ENCODE peak calls at places on chromosome 18, in eight cellular contexts. E is OCI-LY7; B is H9; Y is adrenal gland; S is IMR-90; W is SJSA1; H is naive thymus-derived CD4-positive, alpha-beta T cell; P is HepG2. G is an unnamed sample. For H3K9me3 and H3K4me1, the result is how much of the 10 kb centered on the place peaks cover.

GRCh38 chr18:39742015-39742466 is 2176.4 kb upstream of the CELF4 start:
- DNase-seq in E (no peak), H (no peak), B (no peak), Y (no peak), P (no peak), W (no peak), S (peak), G (no peak)

GRCh38 chr18:59994357-59994756 is 94.6 kb downstream of the PMAIP1 start:
- DNase-seq in H (no peak), S (peak), W (no peak), E (peak), P (no peak), B (no peak), Y (no peak), G (no peak)

GRCh38 chr18:7452331-7452730 is 114.8 kb upstream of the PTPRM start:
- DNase-seq in E (peak), H (no peak), W (no peak), B (peak), P (peak), Y (no peak), S (peak), G (no peak)

GRCh38 chr18:75923169-75923568 is 495.7 kb upstream of the SMIM21 start:
- DNase-seq in P (no peak), H (no peak), Y (peak), W (peak), B (no peak), E (no peak), S (peak), G (peak)

GRCh38 chr18:58979615-58980014 is 114.9 kb downstream of the ZNF532 start:
- DNase-seq in H (no peak), Y (no peak), P (no peak), B (no peak), S (no peak), E (no peak), W (no peak), G (no peak)

GRCh38 chr18:62288669-62289016 is 36.5 kb upstream of the TNFRSF11A start:
- DNase-seq in Y (no peak), E (peak), P (no peak), H (no peak), S (no peak), W (no peak), B (no peak), G (no peak)

GRCh38 chr18:28175930-28176673 is 828 bp downstream of the CDH2 start:
- DNase-seq in Y (peak), W (no peak), P (no peak), E (no peak), S (peak), H (no peak), B (peak), G (no peak)

GRCh38 chr18:13611616-13612110 is 114.7 kb downstream of the FAM210A start:
- DNase-seq in P (no peak), W (no peak), B (peak), Y (no peak), H (no peak), S (peak), E (no peak), G (peak)

GRCh38 chr18:58449366-58449935 is 179.4 kb downstream of the ALPK2 start:
- DNase-seq in H (no peak), Y (no peak), E (no peak), W (no peak), B (peak), S (no peak), P (peak), G (no peak)

GRCh38 chr18:14974088-14974487 is 226.1 kb downstream of the ANKRD30B start:
- DNase-seq in P (no peak), W (no peak), E (no peak), S (no peak), B (no peak), H (no peak), Y (no peak), G (no peak)
- H3K9me3 ChIP-seq in P (under half), W (under half), E (under half), S (under half), B (half or more), H (under half), Y (under half), G (under half)

GRCh38 chr18:74392323-74392722 is 64.8 kb downstream of the DIPK1C start:
- DNase-seq in E (no peak), Y (no peak), S (no peak), P (no peak), W (no peak), H (no peak), B (no peak), G (no peak)
- H3K4me1 ChIP-seq in E (under half), Y (under half), S (under half), P (under half), W (under half), H (under half), B (under half), G (under half)

DNA sequence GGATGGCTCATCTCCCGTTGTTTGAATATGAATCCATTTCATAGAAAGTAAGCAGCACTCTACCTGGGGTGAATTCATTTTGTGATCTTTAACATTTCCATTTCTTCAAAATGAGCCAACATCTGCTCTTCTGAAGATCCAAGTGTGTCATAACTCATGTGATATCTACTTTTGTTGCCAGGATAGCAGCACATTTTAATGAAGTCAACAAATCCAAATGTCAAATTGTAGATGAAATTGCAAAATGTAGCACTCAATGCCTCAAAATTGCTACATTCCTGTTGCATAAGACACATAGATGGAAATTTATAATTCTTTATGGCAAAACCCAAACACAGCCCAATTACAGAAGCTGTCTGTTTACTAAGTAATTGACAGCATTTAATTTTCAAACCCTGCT is 360.7 kb downstream of the TMX3 start:
- DNase-seq in Y (no peak), P (no peak), W (no peak), H (no peak), B (no peak), E (no peak), S (no peak), G (no peak)
- H3K9me3 ChIP-seq in Y (under half), P (under half), W (under half), H (under half), B (under half), E (under half), S (under half), G (under half)

DNA sequence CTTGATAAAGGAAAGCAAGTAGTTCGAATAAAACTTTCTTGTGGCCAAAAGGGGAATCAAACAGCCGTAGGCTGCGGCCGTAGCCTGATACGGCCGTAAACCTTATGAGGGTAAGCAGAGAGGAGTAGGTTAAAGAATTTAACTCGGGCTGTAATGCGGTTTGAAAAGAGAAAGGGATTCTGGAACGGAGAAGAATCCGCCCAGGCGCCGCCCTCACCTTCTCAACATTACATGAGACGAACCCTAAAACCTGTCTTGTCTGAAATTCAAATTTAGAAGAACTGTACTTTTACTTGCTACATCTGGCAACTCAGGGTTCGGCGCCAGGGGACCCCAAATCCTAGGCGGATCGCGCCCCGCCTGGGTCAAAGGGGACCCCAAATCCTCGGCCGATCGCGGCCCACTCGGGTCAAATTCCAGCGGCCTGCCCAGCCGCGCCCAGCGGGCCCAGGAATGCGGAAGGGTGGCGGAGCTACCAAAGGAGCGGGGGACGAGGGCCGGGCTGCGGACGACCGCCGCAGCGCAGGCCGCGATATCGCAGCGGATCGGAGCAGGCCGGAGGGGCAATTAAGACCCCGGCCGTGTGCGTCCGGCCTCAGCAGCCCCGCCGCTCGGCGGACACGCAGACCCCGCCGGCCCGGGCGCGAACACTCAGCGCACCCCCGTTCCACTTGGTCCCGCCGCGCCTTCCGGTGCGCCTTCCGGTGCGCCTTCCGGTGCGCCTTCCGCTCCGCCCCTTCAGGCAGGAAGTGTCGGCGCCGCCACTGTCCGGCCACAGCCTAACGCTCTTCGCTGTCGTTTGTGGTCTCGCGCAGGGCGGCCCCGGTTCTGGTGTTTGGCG is at the start of gene MYL12B:
- DNase-seq in W (peak), S (peak), Y (peak), P (peak), E (peak), H (peak), B (peak), G (peak)
- H3K4me1 ChIP-seq in W (half or more), S (under half), Y (half or more), P (half or more), E (half or more), H (half or more), B (under half), G (under half)

DNA sequence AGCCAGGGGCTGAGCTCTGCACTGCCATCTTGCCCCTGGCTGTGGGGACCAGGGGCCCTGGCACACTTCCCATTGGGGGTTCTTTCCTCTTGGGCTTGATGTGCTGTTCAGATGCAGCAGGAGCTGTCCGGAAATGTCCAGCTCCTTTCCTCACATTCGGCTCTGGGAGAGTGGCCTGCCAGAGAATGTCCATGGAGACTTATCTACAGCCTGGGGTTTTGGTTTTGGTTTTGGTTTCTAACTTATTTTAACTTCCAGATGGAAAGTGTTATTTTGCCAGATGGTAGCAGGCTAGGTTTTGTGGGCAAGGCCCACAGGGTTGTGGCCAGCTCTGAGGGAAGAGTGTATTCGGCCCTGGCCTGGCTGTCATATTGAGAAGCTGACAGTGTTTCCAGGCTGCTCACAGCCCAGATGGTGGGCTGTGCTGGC is 177.3 kb downstream of the ANKRD30B start:
- DNase-seq in Y (no peak), P (no peak), W (no peak), B (no peak), S (no peak), H (no peak), E (no peak), G (no peak)
- H3K9me3 ChIP-seq in Y (under half), P (under half), W (under half), B (half or more), S (under half), H (under half), E (under half), G (under half)

DNA sequence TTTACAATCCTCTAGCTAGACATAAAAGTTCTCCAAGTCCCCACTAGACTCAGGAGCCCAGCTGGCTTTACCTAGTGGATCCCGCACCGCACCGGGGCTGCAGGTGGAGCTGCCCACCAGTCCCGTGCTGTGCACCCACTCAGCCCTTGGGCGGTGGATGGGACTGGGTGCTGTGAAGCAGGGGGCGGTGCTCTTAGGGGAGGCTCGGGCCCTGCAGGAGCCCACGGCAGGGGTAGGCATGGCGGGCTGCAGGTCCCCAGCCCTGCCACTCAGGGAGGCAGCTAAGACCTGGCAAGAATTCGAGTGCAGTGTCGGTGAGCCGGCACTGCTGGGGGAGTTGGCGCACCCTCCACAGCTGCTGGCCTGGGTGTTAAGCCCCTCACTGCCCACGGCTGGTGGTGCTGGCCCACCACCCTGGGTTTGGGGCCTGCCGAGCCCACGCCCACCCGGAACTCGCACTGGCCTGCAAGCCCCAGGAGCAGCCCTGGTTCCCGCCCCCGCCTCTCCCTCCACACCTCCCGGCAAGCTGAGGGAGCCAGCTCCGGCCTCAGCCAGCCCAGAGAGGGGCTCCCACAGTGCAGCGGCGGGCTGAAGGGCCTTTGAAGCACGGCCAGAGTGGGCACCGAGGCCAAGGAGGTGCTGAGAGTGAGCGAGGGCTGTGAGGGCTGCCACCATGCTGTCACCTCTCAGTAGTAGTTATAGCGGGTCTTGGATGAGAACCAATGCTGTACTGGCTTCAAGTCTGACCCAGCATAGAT is 255.2 kb downstream of the CDH7 start:
- DNase-seq in Y (no peak), B (no peak), P (no peak), W (no peak), E (no peak), H (no peak), S (no peak), G (peak)
- H3K4me1 ChIP-seq in Y (under half), B (under half), P (under half), W (under half), E (under half), H (under half), S (under half), G (under half)

DNA sequence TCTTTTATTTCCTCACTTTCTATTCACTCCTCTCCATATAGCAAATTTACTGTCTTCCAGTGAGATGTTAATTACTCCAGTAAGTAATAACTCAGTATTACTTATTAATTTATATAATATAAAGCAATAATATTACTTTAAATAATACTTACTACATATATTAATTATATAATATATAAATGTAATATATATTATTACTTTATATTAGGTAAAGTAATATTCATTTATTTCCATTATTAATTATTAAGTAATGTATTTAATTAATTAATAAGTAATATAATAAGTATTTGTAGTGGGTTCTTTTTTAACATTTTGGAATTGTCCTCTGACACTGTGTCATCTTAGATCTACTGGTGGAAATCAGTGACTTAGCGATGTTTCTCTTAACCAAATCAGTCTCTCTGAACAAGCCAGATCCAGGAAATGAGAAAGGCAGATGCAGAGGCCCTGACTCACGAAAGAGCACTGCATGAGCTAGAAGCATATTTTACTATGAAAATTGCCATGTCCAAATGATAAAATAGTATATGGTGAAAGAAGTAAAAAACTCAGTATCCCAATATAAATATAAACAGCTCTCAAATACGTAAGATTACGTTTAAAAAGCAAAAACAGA is 115.9 kb downstream of the DSEL start:
- DNase-seq in B (no peak), E (no peak), H (no peak), W (no peak), P (no peak), Y (no peak), S (peak), G (no peak)
- H3K9me3 ChIP-seq in B (under half), E (under half), H (under half), W (under half), P (under half), Y (under half), S (under half), G (under half)

DNA sequence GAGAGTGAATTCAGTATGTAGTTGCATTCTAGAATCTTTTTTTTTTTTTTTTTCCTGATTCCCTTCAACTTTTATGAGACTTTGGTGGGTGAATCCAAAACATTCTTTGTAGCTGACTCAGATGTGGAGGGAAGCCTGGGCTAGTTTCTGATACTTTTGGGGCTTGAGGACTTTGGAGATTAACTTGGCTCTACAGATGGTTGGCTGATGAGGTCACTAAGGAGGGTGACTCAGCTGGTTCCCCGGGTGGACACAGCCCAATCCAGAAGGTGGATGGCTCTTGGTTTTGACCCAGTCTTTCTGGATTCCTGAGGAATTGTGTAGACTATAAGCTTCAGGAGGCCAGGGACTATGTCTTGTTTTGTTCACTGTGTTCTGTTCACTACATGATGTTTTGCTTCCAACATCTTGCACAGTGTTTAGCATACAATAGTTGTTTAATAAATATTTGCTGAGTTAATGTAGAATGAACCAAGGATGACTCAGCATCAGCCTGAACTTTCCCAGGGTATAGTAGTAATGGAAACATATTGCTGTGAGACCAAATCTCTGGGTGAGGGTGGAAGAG is 30.5 kb downstream of the LAMA3 start:
- DNase-seq in W (peak), P (peak), H (no peak), B (no peak), S (peak), Y (peak), E (no peak), G (no peak)
- H3K4me1 ChIP-seq in W (under half), P (under half), H (under half), B (under half), S (under half), Y (under half), E (under half), G (under half)